ENCODE peak calls at places on chromosomes 2 and 18, in four cellular contexts. V is K562, B is GM12878, G is H1. T is an unnamed sample.
A peak's percentile ranks its signal among the peaks of the same experiment; 100 is the strongest.

GRCh38 chr2:185222311-185222710 is 516.3 kb upstream of the FSIP2 start:
- DNase-seq in V (no peak), B (no peak), G (no peak), T (no peak)

GRCh38 chr18:10726198-10727068 is 200.6 kb downstream of the NAPG start:
- DNase-seq in V (no peak), B (no peak), G (no peak), T (no peak)

GRCh38 chr2:117858336-117858735 is 43.8 kb downstream of the DDX18 start:
- DNase-seq in V (no peak), B (no peak), G (no peak), T (no peak)

GRCh38 chr2:190837417-190837816 is 43.2 kb upstream of the GLS start:
- DNase-seq in V (no peak), B (no peak), G (no peak), T (no peak)

GRCh38 chr2:58655152-58655551 is 414.0 kb upstream of the FANCL start:
- DNase-seq in V (no peak), B (no peak), G (no peak), T (no peak)

GRCh38 chr18:68796936-68797690 is 767 bp upstream of the CCDC102B start:
- DNase-seq in V (no peak), B (no peak), G (no peak), T (no peak)

GRCh38 chr2:206160807-206161179 is 1.1 kb downstream of the EEF1B2 start:
- DNase-seq in V (peak; percentile 6), B (no peak), G (no peak), T (peak; percentile 57)

GRCh38 chr18:43970656-43971055 is 693.4 kb upstream of the SYT4 start:
- DNase-seq in V (no peak), B (no peak), G (no peak), T (no peak)

GRCh38 chr18:68219867-68220266 is 495.0 kb downstream of the TMX3 start:
- DNase-seq in V (no peak), B (no peak), G (no peak), T (no peak)

GRCh38 chr2:100321881-100322820 is at the start of gene LONRF2:
- DNase-seq in V (peak; percentile 65), B (no peak), G (no peak), T (no peak)

GRCh38 chr2:85265304-85265703 is 62.5 kb downstream of the TGOLN2 start:
- DNase-seq in V (no peak), B (no peak), G (no peak), T (no peak)

GRCh38 chr2:230691005-230691647 is 21.5 kb upstream of the CAB39 start:
- DNase-seq in V (no peak), B (no peak), G (peak; percentile 27), T (peak; percentile 65)

GRCh38 chr2:173124441-173124840 is 48.8 kb downstream of the MAP3K20 start:
- DNase-seq in V (no peak), B (no peak), G (no peak), T (no peak)

GRCh38 chr2:233049194-233049761 is 10.9 kb upstream of the INPP5D start:
- DNase-seq in V (no peak), B (no peak), G (no peak), T (no peak)

GRCh38 chr2:237165405-237166276 is 80.0 kb downstream of the COPS8 start:
- DNase-seq in V (peak; percentile 12), B (no peak), G (no peak), T (peak; percentile 14)

GRCh38 chr18:35158728-35159443 is 81.9 kb upstream of the ZNF397 start:
- DNase-seq in V (no peak), B (no peak), G (no peak), T (no peak)

GRCh38 chr2:24994325-24994724 is 22.6 kb upstream of the DNAJC27 start:
- DNase-seq in V (no peak), B (no peak), G (no peak), T (no peak)

GRCh38 chr2:80303825-80304521 is 579 bp downstream of the LRRTM1 start:
- DNase-seq in V (no peak), B (no peak), G (no peak), T (no peak)

GRCh38 chr2:39024833-39025232 is 96.0 kb downstream of the SOS1 start:
- DNase-seq in V (no peak), B (no peak), G (no peak), T (no peak)

GRCh38 chr2:121475811-121476571 is 54.7 kb upstream of the RNU4ATAC start:
- DNase-seq in V (peak; percentile 22), B (no peak), G (no peak), T (peak; percentile 21)

GRCh38 chr2:58155160-58155778 is 85.9 kb downstream of the FANCL start:
- DNase-seq in V (no peak), B (no peak), G (no peak), T (no peak)

GRCh38 chr2:214261683-214262082 is 149.2 kb upstream of the VWC2L start:
- DNase-seq in V (no peak), B (no peak), G (no peak), T (no peak)

GRCh38 chr18:34283506-34283905 is 58.8 kb upstream of the NOL4 start:
- DNase-seq in V (no peak), B (no peak), G (no peak), T (no peak)

GRCh38 chr2:65504814-65505697 is 72.7 kb upstream of the SPRED2 start:
- DNase-seq in V (no peak), B (no peak), G (no peak), T (peak; percentile 39)

GRCh38 chr2:230861564-230862255 is 3.0 kb upstream of the ITM2C start:
- DNase-seq in V (no peak), B (no peak), G (no peak), T (no peak)

GRCh38 chr2:120604767-120605166 is 130.9 kb upstream of the GLI2 start:
- DNase-seq in V (no peak), B (no peak), G (no peak), T (no peak)

GRCh38 chr2:95334916-95335641 is 37.9 kb downstream of the KCNIP3 start:
- DNase-seq in V (no peak), B (no peak), G (no peak), T (no peak)

GRCh38 chr2:36270758-36271157 is 84.8 kb upstream of the CRIM1 start:
- DNase-seq in V (no peak), B (no peak), G (peak; percentile 74), T (no peak)

GRCh38 chr18:23864620-23865019 is 149.9 kb upstream of the TTC39C start:
- DNase-seq in V (no peak), B (no peak), G (no peak), T (no peak)

GRCh38 chr2:40489678-40489960 is 37.7 kb upstream of the SLC8A1 start:
- DNase-seq in V (no peak), B (no peak), G (no peak), T (no peak)

GRCh38 chr2:40488101-40488598 is 36.3 kb upstream of the SLC8A1 start:
- DNase-seq in V (no peak), B (no peak), G (no peak), T (peak; percentile 33)

GRCh38 chr2:40485319-40485718 is 33.4 kb upstream of the SLC8A1 start:
- DNase-seq in V (no peak), B (no peak), G (no peak), T (no peak)

GRCh38 chr2:40487592-40487991 is 35.7 kb upstream of the SLC8A1 start:
- DNase-seq in V (no peak), B (no peak), G (no peak), T (no peak)

DNA sequence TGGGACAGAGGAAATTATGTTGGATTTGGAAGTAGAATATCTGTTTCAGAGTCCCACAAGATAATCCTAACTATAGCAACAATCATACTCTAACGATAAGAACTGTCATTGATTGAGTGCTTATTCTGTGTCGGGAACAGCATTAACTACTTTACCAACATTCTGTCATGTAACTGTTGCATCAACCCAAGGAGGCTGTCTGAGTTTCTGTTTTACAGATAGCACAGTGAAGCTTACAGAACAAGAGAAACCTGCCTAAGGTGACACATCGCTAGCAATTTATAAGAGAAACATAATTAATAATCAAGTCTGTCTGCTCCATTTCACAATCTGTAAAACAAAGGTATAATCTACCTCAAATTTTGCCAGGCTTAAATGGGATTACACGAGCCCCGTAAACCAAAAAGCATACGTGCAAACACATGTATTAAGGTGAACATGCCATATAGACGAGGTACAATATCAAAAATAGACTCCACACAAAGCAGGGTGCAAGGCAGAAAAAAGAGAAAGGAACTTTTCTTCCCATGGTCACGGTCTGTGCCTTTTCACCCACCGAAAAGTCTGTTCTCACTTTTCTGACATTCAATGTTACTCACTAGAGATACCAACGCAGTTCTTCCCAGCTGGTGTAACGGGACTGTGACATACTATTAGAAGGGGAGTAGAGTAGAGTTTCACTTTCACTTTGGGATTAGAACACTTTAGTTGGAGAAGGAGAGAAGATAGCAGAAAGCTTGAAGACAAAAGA is 37.2 kb upstream of the SLC8A1 start:
- DNase-seq in V (no peak), B (no peak), G (no peak), T (no peak)
- TF ChIP-seq HDAC6 in V (no peak), B (no peak), G (no peak), T (no peak)

GRCh38 chr2:238203104-238203972 is at the start of gene ILKAP:
- DNase-seq in V (peak; percentile 86), B (no peak), G (peak; percentile 23), T (peak; percentile 75)
- TF ChIP-seq HDAC6 in V (no peak), B (no peak), G (no peak), T (no peak)

GRCh38 chr18:75475228-75475627 is 47.7 kb upstream of the SMIM21 start:
- DNase-seq in V (no peak), B (no peak), G (no peak), T (no peak)
- TF ChIP-seq HDAC6 in V (no peak), B (no peak), G (no peak), T (no peak)

GRCh38 chr18:74496508-74497307 is 545 bp downstream of the CNDP2 start:
- DNase-seq in V (peak; percentile 71), B (no peak), G (no peak), T (peak; percentile 65)
- TF ChIP-seq HDAC6 in V (no peak), B (no peak), G (no peak), T (no peak)

GRCh38 chr2:167190053-167190452 is 301.8 kb downstream of the XIRP2 start:
- DNase-seq in V (no peak), B (no peak), G (no peak), T (no peak)
- TF ChIP-seq HDAC6 in V (no peak), B (no peak), G (no peak), T (no peak)

GRCh38 chr2:174337337-174338154 is 2.8 kb downstream of the SP9 start:
- DNase-seq in V (peak; percentile 58), B (no peak), G (no peak), T (no peak)
- TF ChIP-seq HDAC6 in V (no peak), B (no peak), G (no peak), T (no peak)

GRCh38 chr2:48450256-48450655 is 79.7 kb upstream of the STON1 start:
- DNase-seq in V (no peak), B (no peak), G (no peak), T (no peak)

GRCh38 chr2:48448274-48449061 is 81.5 kb upstream of the STON1 start:
- DNase-seq in V (no peak), B (peak; percentile 53), G (no peak), T (peak; percentile 85)

GRCh38 chr2:48450936-48451602 is 78.9 kb upstream of the STON1 start:
- DNase-seq in V (no peak), B (no peak), G (no peak), T (no peak)

GRCh38 chr2:48454504-48454903 is 75.5 kb upstream of the STON1 start:
- DNase-seq in V (no peak), B (no peak), G (no peak), T (no peak)

GRCh38 chr2:48452108-48452507 is 77.8 kb upstream of the STON1 start:
- DNase-seq in V (peak; percentile 71), B (no peak), G (no peak), T (no peak)
- TF ChIP-seq HDAC6 in V (no peak), B (no peak), G (no peak), T (no peak)